ENCODE peak calls at places on chromosomes 2 and 18, in five cellular contexts. O is NCI-H1105 treated with DMSO at 0.1 percent for 48 hours; B is activated T-cell treated with anti-CD3 and anti-CD28 coated beads, Interleukin-2, amount 50 U/mL, for 48 hours; R is brain microvascular endothelial cell; E is HS-27A. K is an unnamed sample.

GRCh38 chr2:216791303-216791702 is 68.6 kb downstream of the TNP1 start:
- DNase-seq in O (no peak), B (no peak), R (no peak), E (no peak), K (no peak)

GRCh38 chr2:48287971-48288370 is 242.0 kb upstream of the STON1 start:
- DNase-seq in O (no peak), B (no peak), R (no peak), E (no peak), K (no peak)

GRCh38 chr2:31987454-31987853 is 23.4 kb downstream of the MEMO1 start:
- DNase-seq in O (no peak), B (no peak), R (peak), E (no peak), K (no peak)

GRCh38 chr2:226995625-226996041 is 159.8 kb downstream of the RHBDD1 start:
- DNase-seq in O (no peak), B (peak), R (peak), E (peak), K (no peak)

GRCh38 chr2:28895189-28895893 is 874 bp downstream of the WDR43 start:
- DNase-seq in O (no peak), B (peak), R (peak), E (peak), K (peak)

GRCh38 chr2:154195644-154196221 is 324.0 kb downstream of the GALNT13 start:
- DNase-seq in O (peak), B (no peak), R (no peak), E (no peak), K (no peak)

GRCh38 chr18:39976771-39977170 is 1978.3 kb upstream of the PIK3C3 start:
- DNase-seq in O (no peak), B (no peak), R (no peak), E (no peak), K (no peak)

GRCh38 chr2:61763605-61764034 is 90.2 kb downstream of the FAM161A start:
- DNase-seq in O (peak), B (no peak), R (peak), E (peak), K (peak)

GRCh38 chr2:99403084-99403483 is 65.9 kb downstream of the EIF5B start:
- DNase-seq in O (no peak), B (no peak), R (no peak), E (no peak), K (no peak)

GRCh38 chr2:10894264-10894935 is 17.3 kb upstream of the KCNF1 start:
- DNase-seq in O (no peak), B (peak), R (no peak), E (no peak), K (no peak)

GRCh38 chr2:209495855-209496585 is 72.2 kb downstream of the MAP2 start:
- DNase-seq in O (peak), B (no peak), R (peak), E (peak), K (peak)

GRCh38 chr2:132272713-132273112 is 111.0 kb upstream of the ANKRD30BL start:
- DNase-seq in O (no peak), B (no peak), R (no peak), E (no peak), K (no peak)

K was measured in foreskin melanocyte.